ENCODE peak calls at places on chromosome 1, in five cellular contexts. N is T47D; U is astrocyte of the hippocampus; E is G401; L is effector CD4-positive, alpha-beta T cell. D is an unnamed sample.
A peak's percentile ranks its signal among the peaks of the same experiment; 100 is the strongest.

GRCh38 chr1:111399792-111400610 is 27.5 kb downstream of the OVGP1 start:
- DNase-seq in U (peak; percentile 64), N (peak; percentile 13), L (peak; percentile 34), E (peak; percentile 49), D (no peak)

GRCh38 chr1:23530750-23531651 is at the start of gene E2F2:
- DNase-seq in U (peak; percentile 95), E (peak; percentile 82), L (peak; percentile 77), N (peak; percentile 72), D (peak; percentile 90)

GRCh38 chr1:192553741-192554140 is 21.8 kb upstream of the RGS1 start:
- DNase-seq in E (no peak), L (no peak), N (no peak), U (no peak), D (no peak)

GRCh38 chr1:158932171-158932570 is 819 bp downstream of the PYHIN1 start:
- DNase-seq in N (no peak), E (no peak), L (no peak), U (no peak), D (no peak)

GRCh38 chr1:37947364-37947763 is 511 bp upstream of the INPP5B start:
- DNase-seq in U (no peak), L (no peak), N (no peak), E (no peak), D (no peak)

GRCh38 chr1:158931055-158931737 is at the start of gene PYHIN1:
- DNase-seq in U (no peak), L (peak; percentile 25), N (no peak), E (no peak), D (no peak)

GRCh38 chr1:11787251-11787803 is 18.4 kb downstream of the MTHFR start:
- DNase-seq in L (no peak), U (peak; percentile 82), E (peak; percentile 17), N (peak; percentile 47), D (no peak)

GRCh38 chr1:13513885-13514546 is at the start of gene LRRC38:
- DNase-seq in N (no peak), L (no peak), U (no peak), E (no peak), D (no peak)

GRCh38 chr1:233005703-233006102 is 55.3 kb downstream of the NTPCR start:
- DNase-seq in N (no peak), L (no peak), U (peak; percentile 15), E (no peak), D (no peak)

GRCh38 chr1:68723791-68724190 is 226.9 kb upstream of the DEPDC1 start:
- DNase-seq in E (no peak), L (no peak), U (no peak), N (no peak), D (no peak)

GRCh38 chr1:117818456-117818855 is 111.0 kb downstream of the GDAP2 start:
- DNase-seq in E (no peak), U (no peak), N (no peak), L (no peak), D (no peak)

GRCh38 chr1:156172696-156173470 is 19.5 kb downstream of the SEMA4A start:
- DNase-seq in N (no peak), E (no peak), L (no peak), U (no peak), D (no peak)

GRCh38 chr1:231072502-231072901 is 32.4 kb upstream of the FAM89A start:
- DNase-seq in E (no peak), N (no peak), U (no peak), L (no peak), D (no peak)

GRCh38 chr1:208541225-208541855 is 297.2 kb upstream of the PLXNA2 start:
- DNase-seq in E (peak; percentile 44), U (no peak), N (no peak), L (no peak), D (peak; percentile 58)

GRCh38 chr1:196608401-196609113 is at the start of gene KCNT2:
- DNase-seq in L (no peak), U (peak; percentile 82), N (no peak), E (peak; percentile 35), D (peak; percentile 28)

GRCh38 chr1:111234866-111235265 is 7.4 kb downstream of the CHI3L2 start:
- DNase-seq in N (no peak), E (no peak), L (no peak), U (peak; percentile 53), D (no peak)

GRCh38 chr1:57845041-57845440 is 421.2 kb upstream of the DAB1 start:
- DNase-seq in L (no peak), N (no peak), U (peak; percentile 14), E (no peak), D (no peak)